ENCODE peak calls at places on chromosomes 11 and 22, in seven cellular contexts. L is HT1080; N is stimulated activated CD4-positive, alpha-beta T cell treated with anti-CD3 and anti-CD28 coated beads, Interleukin-1b, Interleukin-23, amount 100 ng/mL, for 48 hours; C is pancreas; H is activated T-cell treated with anti-CD3 and anti-CD28 coated beads, Interleukin-2, amount 50 U/mL, for 1 hour; X is DMS153; F is SW480. O is an unnamed sample.

GRCh38 chr11:36564376-36565032 is 3.3 kb upstream of the RAG1 start:
- DNase-seq in F (peak), C (no peak), N (peak), L (peak), H (peak), X (peak), O (peak)

GRCh38 chr11:70394211-70394950 is 3.9 kb upstream of the CTTN start:
- DNase-seq in H (no peak), L (no peak), C (no peak), N (no peak), X (no peak), F (no peak), O (no peak)

GRCh38 chr11:125364085-125364822 is 131.8 kb downstream of the FEZ1 start:
- DNase-seq in X (no peak), H (no peak), N (no peak), L (peak), C (no peak), F (no peak), O (no peak)

GRCh38 chr22:41619979-41620645 is 731 bp downstream of the DESI1 start:
- DNase-seq in H (peak), F (peak), L (peak), X (no peak), C (peak), N (peak), O (no peak)

GRCh38 chr22:36156515-36157419 is 3.8 kb downstream of the APOL3 start:
- DNase-seq in N (peak), X (peak), H (peak), L (peak), C (peak), F (peak), O (peak)

GRCh38 chr11:65225284-65226102 is 36.3 kb upstream of the POLA2 start:
- DNase-seq in N (peak), F (no peak), L (no peak), H (peak), X (no peak), C (peak), O (peak)

GRCh38 chr22:20550851-20551744 is 43.7 kb downstream of the MED15 start:
- DNase-seq in H (peak), L (no peak), C (no peak), N (peak), X (no peak), F (no peak), O (no peak)

GRCh38 chr22:49068861-49069260 is 758.8 kb downstream of the BRD1 start:
- DNase-seq in X (no peak), C (no peak), L (no peak), H (no peak), N (no peak), F (no peak), O (no peak)

GRCh38 chr11:32972781-32973180 is 42.9 kb upstream of the DEPDC7 start:
- DNase-seq in F (no peak), L (no peak), X (no peak), N (no peak), H (no peak), C (no peak), O (no peak)

GRCh38 chr11:44634401-44635281 is 69.2 kb downstream of the CD82 start:
- DNase-seq in N (no peak), X (peak), C (peak), H (no peak), F (peak), L (peak), O (peak)

GRCh38 chr22:50216161-50216683 is 15.4 kb downstream of the SELENOO start:
- DNase-seq in L (no peak), X (no peak), C (peak), N (no peak), F (no peak), H (no peak), O (no peak)

GRCh38 chr11:19980957-19981669 is 179.2 kb downstream of the DBX1 start:
- DNase-seq in N (no peak), L (no peak), F (no peak), X (no peak), C (no peak), H (no peak), O (no peak)

GRCh38 chr22:49365191-49365837 is 462.4 kb downstream of the BRD1 start:
- DNase-seq in H (no peak), C (no peak), X (no peak), N (no peak), F (no peak), L (no peak), O (no peak)

GRCh38 chr22:20589614-20590476 is 82.4 kb downstream of the MED15 start:
- DNase-seq in L (no peak), N (no peak), F (no peak), X (no peak), C (peak), H (no peak), O (no peak)

GRCh38 chr22:29641052-29641780 is 37.8 kb downstream of the NF2 start:
- DNase-seq in N (no peak), L (no peak), H (no peak), F (no peak), X (no peak), C (no peak), O (no peak)

GRCh38 chr22:26648011-26648497 is 9.3 kb upstream of the MIAT start:
- DNase-seq in F (no peak), X (peak), L (peak), H (peak), N (peak), C (no peak), O (no peak)

GRCh38 chr11:128334311-128335044 is 252.9 kb downstream of the ETS1 start:
- DNase-seq in C (no peak), L (peak), H (no peak), N (no peak), F (peak), X (peak), O (no peak)

GRCh38 chr11:76669901-76670474 is 559 bp downstream of the LRRC32 start:
- DNase-seq in H (no peak), N (no peak), L (no peak), X (no peak), F (no peak), C (no peak), O (no peak)

GRCh38 chr11:19777342-19778102 is 64.9 kb downstream of the NAV2 start:
- DNase-seq in C (peak), F (no peak), N (no peak), L (no peak), X (no peak), H (no peak), O (peak)

GRCh38 chr11:63212742-63213141 is 30.7 kb downstream of the SLC22A25 start:
- DNase-seq in L (peak), C (no peak), H (no peak), F (peak), N (no peak), X (no peak), O (no peak)

GRCh38 chr11:78428773-78429172 is 11.2 kb upstream of the GAB2 start:
- DNase-seq in H (no peak), X (no peak), F (no peak), C (no peak), N (no peak), L (no peak), O (no peak)

GRCh38 chr11:38593649-38594048 is 1995.6 kb upstream of the RAG2 start:
- DNase-seq in N (no peak), C (no peak), F (no peak), L (peak), H (no peak), X (no peak), O (no peak)

GRCh38 chr11:23540101-23540561 is 679.9 kb upstream of the CCDC179 start:
- DNase-seq in H (no peak), L (peak), C (peak), N (no peak), X (no peak), F (peak), O (peak)

GRCh38 chr22:25482091-25482760 is 82.2 kb upstream of the GRK3 start:
- DNase-seq in N (no peak), L (no peak), F (no peak), C (no peak), H (no peak), X (no peak), O (no peak)

GRCh38 chr11:38456371-38456770 is 1858.3 kb upstream of the RAG2 start:
- DNase-seq in H (no peak), X (no peak), C (no peak), F (no peak), L (peak), N (no peak), O (no peak)

GRCh38 chr11:129285387-129285786 is 90.3 kb upstream of the BARX2 start:
- DNase-seq in N (no peak), H (no peak), F (peak), C (no peak), L (no peak), X (no peak), O (no peak)

GRCh38 chr11:34812905-34813576 is 103.1 kb downstream of the APIP start:
- DNase-seq in C (no peak), H (no peak), F (no peak), X (no peak), L (no peak), N (no peak), O (no peak)

GRCh38 chr11:33419956-33420355 is 162.8 kb downstream of the HIPK3 start:
- DNase-seq in H (no peak), X (no peak), L (no peak), C (no peak), N (no peak), F (no peak), O (no peak)

GRCh38 chr22:45101828-45102227 is 61.9 kb upstream of the NUP50 start:
- DNase-seq in N (peak), X (peak), F (peak), C (no peak), L (peak), H (no peak), O (peak)

GRCh38 chr11:122897606-122898210 is 15.1 kb downstream of the JHY start:
- DNase-seq in C (no peak), L (peak), N (no peak), X (no peak), H (no peak), F (no peak), O (no peak)

GRCh38 chr22:23268139-23268712 is 87.9 kb downstream of the BCR start:
- DNase-seq in X (no peak), C (no peak), H (no peak), L (no peak), F (no peak), N (no peak), O (no peak)

GRCh38 chr11:102121329-102121728 is 11.1 kb downstream of the YAP1 start:
- DNase-seq in H (no peak), X (no peak), L (no peak), C (no peak), F (no peak), N (no peak), O (no peak)

GRCh38 chr22:46673677-46674236 is 53.6 kb downstream of the GRAMD4 start:
- DNase-seq in H (no peak), N (peak), X (no peak), L (no peak), F (no peak), C (no peak), O (no peak)

GRCh38 chr22:42080287-42080686 is 787 bp downstream of the SMDT1 start:
- DNase-seq in H (no peak), F (peak), N (no peak), L (peak), C (no peak), X (no peak), O (no peak)

GRCh38 chr11:17473071-17473744 is 3.4 kb downstream of the ABCC8 start:
- DNase-seq in N (no peak), H (no peak), X (peak), F (peak), L (peak), C (no peak), O (no peak)